ENCODE peak calls at places on chromosomes 1 and 21, in four cellular contexts. K, Y, N and U are unnamed samples.

GRCh38 chr21:35227774-35228173 is 178.7 kb upstream of the RUNX1 start:
- DNase-seq in N (no peak), Y (no peak), K (no peak), U (no peak)

GRCh38 chr1:72006092-72006491 is 276.2 kb downstream of the NEGR1 start:
- DNase-seq in N (no peak), Y (no peak), K (no peak), U (peak)

GRCh38 chr1:86155061-86155806 is 1.3 kb downstream of the COL24A1 start:
- DNase-seq in K (peak), Y (peak), N (peak), U (peak)

GRCh38 chr1:114122891-114123621 is 30.6 kb downstream of the SYT6 start:
- DNase-seq in N (no peak), K (no peak), Y (no peak), U (peak)

GRCh38 chr1:47827032-47827585 is 170.1 kb downstream of the TRABD2B start:
- DNase-seq in K (no peak), N (no peak), Y (no peak), U (no peak)

GRCh38 chr21:29258626-29259335 is 39.9 kb upstream of the BACH1 start:
- DNase-seq in N (no peak), Y (peak), K (no peak), U (peak)

GRCh38 chr1:243253211-243253926 is 1.7 kb downstream of the CEP170 start:
- DNase-seq in N (no peak), Y (no peak), K (no peak), U (peak)

GRCh38 chr1:52707927-52708655 is 9.9 kb upstream of the COA7 start:
- DNase-seq in N (peak), K (no peak), Y (peak), U (peak)

GRCh38 chr21:44377922-44378645 is 24.7 kb downstream of the TRPM2 start:
- DNase-seq in N (peak), Y (no peak), K (no peak), U (no peak)

GRCh38 chr1:38941527-38942019 is at the start of gene RHBDL2:
- DNase-seq in N (peak), K (peak), Y (peak), U (peak)

GRCh38 chr1:218345673-218346390 is 696 bp downstream of the TGFB2 start:
- DNase-seq in Y (peak), K (peak), N (peak), U (peak)

GRCh38 chr21:45270306-45270821 is 17.3 kb downstream of the POFUT2 start:
- DNase-seq in K (peak), N (no peak), Y (peak), U (peak)

GRCh38 chr1:21124846-21125245 is 51.9 kb downstream of the EIF4G3 start:
- DNase-seq in Y (peak), K (no peak), N (no peak), U (peak)

GRCh38 chr1:228018961-228019721 is 12.3 kb downstream of the WNT3A start:
- DNase-seq in K (no peak), N (peak), Y (no peak), U (no peak)

GRCh38 chr1:210912752-210913151 is 221.2 kb downstream of the KCNH1 start:
- DNase-seq in K (no peak), N (no peak), Y (no peak), U (no peak)

GRCh38 chr1:14826172-14826636 is 227.7 kb downstream of the KAZN start:
- DNase-seq in Y (peak), K (peak), N (no peak), U (peak)

GRCh38 chr1:231235526-231235925 is 5.5 kb upstream of the GNPAT start:
- DNase-seq in N (no peak), Y (no peak), K (no peak), U (no peak)
- H3K4me3 ChIP-seq in N (no peak), Y (no peak), K (no peak), U (no peak)

GRCh38 chr1:200038645-200038986 is 11.1 kb downstream of the NR5A2 start:
- DNase-seq in K (no peak), Y (no peak), N (no peak), U (no peak)
- H3K4me3 ChIP-seq in K (peak), Y (peak), N (peak), U (peak)

DNA sequence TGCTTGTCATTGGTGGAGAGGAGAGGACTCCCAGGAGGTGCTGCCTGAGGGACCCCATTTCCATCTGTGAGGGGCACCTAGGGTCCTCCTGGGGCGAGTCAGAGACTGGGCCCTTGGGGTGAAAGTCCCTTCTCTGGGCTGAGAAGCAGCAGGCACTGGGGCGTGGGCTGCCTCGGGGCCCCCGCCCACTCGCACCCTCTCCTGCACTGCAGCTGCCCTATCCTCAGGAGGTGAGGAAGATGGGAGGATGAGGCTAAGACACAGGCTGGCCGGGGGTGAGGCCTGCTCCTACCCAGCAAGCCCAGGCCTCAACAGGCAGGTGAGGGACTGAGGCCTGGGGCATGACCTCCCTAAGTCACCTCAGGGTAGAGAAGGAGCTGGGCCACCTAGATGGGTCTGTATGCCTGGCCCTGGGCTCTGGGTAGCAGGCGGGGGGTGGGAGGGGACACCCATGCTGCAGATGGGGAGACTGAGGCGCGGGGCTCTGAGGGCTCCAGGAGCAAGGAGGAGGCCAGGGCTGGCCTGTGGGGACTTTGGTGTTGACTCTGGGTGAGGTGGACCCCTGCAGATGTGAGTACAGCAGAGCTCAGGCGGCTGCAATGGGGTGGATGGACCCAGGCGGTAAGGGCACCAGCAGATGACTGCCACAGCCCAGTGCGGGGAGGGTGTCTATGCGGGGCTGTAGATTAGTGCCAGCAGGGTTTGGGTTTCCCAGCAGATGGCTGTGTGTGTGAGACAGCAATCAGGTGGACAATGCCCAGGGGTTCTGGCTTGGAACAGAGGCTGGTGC is 10.4 kb upstream of the ZNF669 start:
- DNase-seq in K (no peak), N (no peak), Y (no peak), U (no peak)
- H3K4me3 ChIP-seq in K (no peak), N (no peak), Y (no peak), U (no peak)

GRCh38 chr21:39911792-39912191 is 44.6 kb downstream of the PCP4 start:
- DNase-seq in Y (no peak), N (no peak), K (no peak), U (no peak)

GRCh38 chr21:39913651-39914145 is 46.5 kb downstream of the PCP4 start:
- DNase-seq in N (no peak), K (no peak), Y (no peak), U (no peak)

GRCh38 chr21:39911286-39911685 is 44.0 kb downstream of the PCP4 start:
- DNase-seq in Y (no peak), N (no peak), K (no peak), U (no peak)

DNA sequence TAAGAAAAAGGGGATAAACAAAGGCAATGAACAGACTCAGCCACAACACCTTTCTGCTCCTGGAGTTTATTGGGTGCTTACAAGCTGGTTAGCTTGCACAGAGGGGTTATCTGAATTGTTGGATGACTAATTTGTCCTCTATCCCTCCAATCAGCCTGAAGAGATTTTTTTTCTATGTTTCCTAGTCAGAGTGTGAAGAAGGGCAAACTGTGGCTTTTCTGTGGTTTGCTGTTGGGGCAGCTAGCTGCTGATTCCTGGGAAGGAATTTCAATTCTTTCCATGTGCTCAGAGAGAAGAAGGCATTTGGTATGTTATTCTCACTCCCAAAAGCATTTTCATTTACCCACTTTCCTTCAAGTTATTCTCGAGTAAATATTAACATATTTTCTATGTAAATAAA is 48.6 kb downstream of the PCP4 start:
- DNase-seq in Y (peak), N (no peak), K (no peak), U (no peak)
- H3K4me3 ChIP-seq in Y (no peak), N (no peak), K (no peak), U (no peak)

GRCh38 chr1:11720033-11720376 is 15.9 kb upstream of the AGTRAP start:
- DNase-seq in Y (no peak), K (no peak), N (no peak), U (no peak)
- H3K4me3 ChIP-seq in Y (no peak), K (no peak), N (peak), U (no peak)

GRCh38 chr1:230236301-230236700 is 169.3 kb downstream of the GALNT2 start:
- DNase-seq in N (no peak), K (no peak), Y (no peak), U (no peak)
- H3K4me3 ChIP-seq in N (no peak), K (no peak), Y (no peak), U (no peak)

GRCh38 chr21:41954654-41955499 is 1.1 kb upstream of the C2CD2 start:
- DNase-seq in N (no peak), K (no peak), Y (no peak), U (no peak)
- H3K4me3 ChIP-seq in N (no peak), K (no peak), Y (no peak), U (no peak)

GRCh38 chr1:184953600-184954219 is 20.6 kb downstream of the NIBAN1 start:
- DNase-seq in K (no peak), N (no peak), Y (peak), U (peak)
- H3K4me3 ChIP-seq in K (no peak), N (no peak), Y (no peak), U (no peak)